ENCODE peak calls at places on chromosomes 7 and 10, in ten cellular contexts. U is uterus, P is AG04450, X is A549, K is cardiac muscle cell, Q is PC-9, D is omental fat pad, S is right atrium auricular region, M is IMR-90, C is H9. I is an unnamed sample.

GRCh38 chr10:117373848-117374505 is 1.3 kb downstream of the PDZD8 start:
- DNase-seq in U (peak; percentile 38), P (no peak), X (peak; percentile 43), K (peak; percentile 67), Q (no peak), D (no peak), S (peak; percentile 82), M (peak; percentile 51), C (peak; percentile 30), I (no peak)

GRCh38 chr10:63588436-63589180 is 67.4 kb downstream of the REEP3 start:
- DNase-seq in U (no peak), P (no peak), X (peak; percentile 17), K (no peak), Q (peak; percentile 57), D (no peak), S (no peak), M (peak; percentile 39), C (no peak), I (no peak)

GRCh38 chr7:55574062-55574717 is 1.9 kb upstream of the VOPP1 start:
- DNase-seq in U (no peak), P (no peak), X (no peak), K (peak; percentile 22), Q (no peak), D (no peak), S (no peak), M (peak; percentile 28), C (no peak), I (no peak)

GRCh38 chr7:891291-891690 is 14.9 kb downstream of the GET4 start:
- DNase-seq in U (no peak), P (no peak), X (no peak), K (no peak), Q (no peak), D (no peak), S (no peak), M (no peak), C (no peak), I (no peak)

GRCh38 chr10:101216207-101216607 is 13.1 kb downstream of the LBX1 start:
- DNase-seq in U (no peak), P (no peak), X (no peak), K (no peak), Q (no peak), D (no peak), S (no peak), M (no peak), C (no peak), I (no peak)

GRCh38 chr10:109062371-109062770 is 860.9 kb downstream of the XPNPEP1 start:
- DNase-seq in U (no peak), P (no peak), X (no peak), K (peak; percentile 1), Q (no peak), D (no peak), S (no peak), M (peak; percentile 18), C (no peak), I (no peak)

GRCh38 chr10:96655577-96656213 is 64.6 kb downstream of the PIK3AP1 start:
- DNase-seq in U (no peak), P (no peak), X (no peak), K (no peak), Q (no peak), D (no peak), S (no peak), M (no peak), C (no peak), I (no peak)

GRCh38 chr10:96124230-96125141 is 5.6 kb upstream of the ZNF518A start:
- DNase-seq in U (no peak), P (no peak), X (peak; percentile 80), K (peak; percentile 83), Q (peak; percentile 52), D (no peak), S (no peak), M (peak; percentile 36), C (peak; percentile 78), I (no peak)

GRCh38 chr10:72220637-72221036 is 4.6 kb upstream of the ASCC1 start:
- DNase-seq in U (no peak), P (no peak), X (no peak), K (no peak), Q (no peak), D (no peak), S (no peak), M (no peak), C (no peak), I (no peak)

DNA sequence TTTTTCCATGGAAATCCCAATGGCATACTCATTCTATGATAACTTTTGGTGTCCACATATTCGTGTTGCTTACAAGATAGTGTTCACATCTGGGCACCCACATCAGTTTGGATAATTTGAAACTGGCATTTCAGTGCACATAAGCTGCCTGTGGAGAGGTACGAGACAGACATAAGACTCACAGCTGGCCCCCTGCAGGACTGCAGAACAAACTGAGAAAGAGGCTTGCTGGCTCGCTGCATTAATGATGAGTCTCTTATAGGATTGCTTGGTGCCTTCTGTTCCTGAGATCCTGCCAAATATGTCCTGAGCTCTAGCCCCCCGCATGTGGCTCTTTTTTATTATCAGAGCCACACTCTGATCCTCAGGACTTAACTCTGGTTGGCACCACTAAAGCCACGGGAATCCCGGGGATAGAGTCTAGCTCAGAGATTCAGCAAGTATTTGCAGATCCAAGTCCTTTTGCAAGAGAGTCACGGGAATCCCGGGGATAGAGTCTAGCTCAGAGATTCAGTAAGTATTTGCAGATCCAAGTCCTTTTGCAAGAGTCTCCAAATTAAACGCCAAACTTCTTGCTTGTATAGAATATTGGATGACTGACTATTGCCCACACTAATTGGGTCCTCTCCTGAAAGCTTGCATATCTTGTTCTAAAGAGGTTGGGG is 34.0 kb upstream of the JCAD start:
- DNase-seq in U (no peak), P (no peak), X (no peak), K (no peak), Q (no peak), D (no peak), S (no peak), M (no peak), C (no peak), I (no peak)
- TF ChIP-seq CTCF in U (no peak), P (no peak), X (no peak), K (no peak), Q (no peak), D (no peak), S (no peak), M (no peak), C (no peak), I (no peak)

GRCh38 chr10:17771027-17771426 is 19.0 kb downstream of the TMEM236 start:
- DNase-seq in U (no peak), P (no peak), X (no peak), K (no peak), Q (no peak), D (no peak), S (no peak), M (no peak), C (no peak), I (no peak)

GRCh38 chr10:17768506-17768905 is 16.5 kb downstream of the TMEM236 start:
- DNase-seq in U (no peak), P (no peak), X (no peak), K (no peak), Q (no peak), D (no peak), S (no peak), M (no peak), C (no peak), I (no peak)

GRCh38 chr10:17765602-17766001 is 13.6 kb downstream of the TMEM236 start:
- DNase-seq in U (no peak), P (no peak), X (no peak), K (no peak), Q (no peak), D (no peak), S (no peak), M (no peak), C (no peak), I (no peak)

GRCh38 chr10:17764142-17764541 is 12.1 kb downstream of the TMEM236 start:
- DNase-seq in U (no peak), P (no peak), X (no peak), K (no peak), Q (no peak), D (no peak), S (no peak), M (no peak), C (no peak), I (no peak)

DNA sequence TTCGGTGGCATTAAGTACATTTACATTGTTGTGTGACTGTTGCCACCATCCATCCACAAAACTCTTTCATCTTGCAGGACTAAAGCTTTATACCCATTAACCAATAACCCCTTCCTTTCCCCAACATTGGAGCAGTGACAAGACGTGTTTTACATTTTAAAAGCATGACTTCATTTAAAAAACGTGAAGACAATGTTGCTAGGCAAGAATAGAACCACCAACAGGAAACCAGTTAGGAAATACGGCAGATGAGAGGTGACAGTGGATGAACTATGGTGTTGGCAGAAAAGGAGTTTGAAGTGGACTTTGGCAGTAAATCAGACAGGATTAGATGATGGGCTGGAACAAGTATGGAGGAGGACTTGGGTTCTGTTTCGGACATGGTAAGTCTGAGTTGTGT is 17.0 kb downstream of the TMEM236 start:
- DNase-seq in U (no peak), P (no peak), X (peak; percentile 44), K (peak; percentile 64), Q (no peak), D (no peak), S (no peak), M (peak; percentile 40), C (no peak), I (no peak)
- TF ChIP-seq CTCF in U (no peak), P (no peak), X (no peak), K (no peak), Q (no peak), D (no peak), S (no peak), M (no peak), C (no peak), I (no peak)

GRCh38 chr10:12750526-12751201 is 250.8 kb downstream of the CCDC3 start:
- DNase-seq in U (no peak), P (no peak), X (no peak), K (no peak), Q (no peak), D (no peak), S (no peak), M (no peak), C (no peak), I (no peak)
- TF ChIP-seq CTCF in U (no peak), P (no peak), X (no peak), K (no peak), Q (no peak), D (no peak), S (no peak), M (no peak), C (no peak), I (no peak)

GRCh38 chr7:23680417-23681405 is 712 bp downstream of the FAM221A start:
- DNase-seq in U (peak; percentile 54), P (no peak), X (no peak), K (peak; percentile 68), Q (no peak), D (no peak), S (peak; percentile 72), M (peak; percentile 62), C (peak; percentile 86), I (no peak)

GRCh38 chr7:23685770-23686169 is 5.8 kb downstream of the FAM221A start:
- DNase-seq in U (no peak), P (no peak), X (peak; percentile 22), K (peak; percentile 25), Q (peak; percentile 75), D (no peak), S (no peak), M (peak; percentile 13), C (no peak), I (no peak)

DNA sequence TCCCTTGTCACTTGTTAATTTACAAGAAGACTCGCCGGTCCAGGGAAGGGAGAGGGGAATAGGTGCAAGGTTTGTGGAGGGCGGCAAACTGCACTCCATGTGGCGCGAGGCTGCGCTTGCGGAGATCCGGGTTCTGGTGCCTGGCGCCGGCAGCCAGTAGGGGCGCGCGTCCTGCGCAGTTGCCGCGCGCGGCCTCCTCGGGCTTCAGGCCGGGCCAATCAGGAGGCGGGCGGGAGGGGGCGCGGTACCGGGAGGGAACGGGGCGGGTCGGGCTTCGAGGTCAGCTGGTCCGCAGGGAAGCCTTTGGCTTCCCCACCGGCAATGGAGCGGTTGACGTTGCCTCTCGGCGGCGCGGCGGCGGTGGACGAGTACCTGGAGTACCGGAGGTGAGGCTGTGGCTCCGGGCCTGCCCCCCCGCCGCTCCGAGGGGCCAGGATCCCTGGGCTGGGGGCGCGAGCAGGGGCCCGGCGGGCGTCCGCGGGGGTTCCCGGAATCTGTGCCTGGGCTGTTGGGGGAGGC is at the start of gene FAM221A:
- DNase-seq in U (peak; percentile 87), P (peak; percentile 47), X (peak; percentile 85), K (peak; percentile 87), Q (peak; percentile 48), D (peak; percentile 38), S (peak; percentile 90), M (peak; percentile 67), C (peak; percentile 94), I (peak; percentile 91)
- TF ChIP-seq CTCF in U (peak; percentile 49), P (peak; percentile 70), X (peak; percentile 62), K (peak; percentile 79), Q (peak; percentile 49), D (no peak), S (peak; percentile 81), M (peak; percentile 61), C (peak; percentile 72), I (peak; percentile 75)

I was measured in osteocyte.